ENCODE peak calls at places on chromosomes 13 and 19, in six cellular contexts. One of them, this sample, is unnamed. For H3K27me3, the result is how much of the 10 kb centered on the place peaks cover.

GRCh38 chr19:56156768-56157167 is 15.7 kb downstream of the ZNF444 start:
- DNase-seq in Peyer's patch: no peak
- DNase-seq in BJ: no peak
- DNase-seq in spleen: no peak
- DNase-seq in pancreas: peak
- DNase-seq in HCT116: no peak
- DNase-seq in this sample: no peak

GRCh38 chr19:35509861-35510625 is 3.4 kb downstream of the DMKN start:
- DNase-seq in Peyer's patch: peak
- DNase-seq in spleen: peak
- DNase-seq in BJ: no peak
- DNase-seq in HCT116: peak
- DNase-seq in pancreas: peak
- DNase-seq in this sample: peak

GRCh38 chr13:87674143-87674772 is 3.1 kb downstream of the SLITRK5 start:
- DNase-seq in HCT116: no peak
- DNase-seq in spleen: no peak
- DNase-seq in pancreas: no peak
- DNase-seq in BJ: no peak
- DNase-seq in Peyer's patch: no peak
- DNase-seq in this sample: no peak

GRCh38 chr13:94120878-94121277 is 358.6 kb downstream of the DCT start:
- DNase-seq in spleen: no peak
- DNase-seq in BJ: no peak
- DNase-seq in Peyer's patch: no peak
- DNase-seq in HCT116: no peak
- DNase-seq in pancreas: no peak
- DNase-seq in this sample: no peak

GRCh38 chr13:113371061-113371460 is 7.1 kb upstream of the GRTP1 start:
- DNase-seq in spleen: no peak
- DNase-seq in BJ: no peak
- DNase-seq in HCT116: no peak
- DNase-seq in Peyer's patch: no peak
- DNase-seq in pancreas: no peak
- DNase-seq in this sample: no peak

GRCh38 chr13:30904043-30904442 is 2.0 kb upstream of the MEDAG start:
- DNase-seq in BJ: no peak
- DNase-seq in Peyer's patch: no peak
- DNase-seq in spleen: no peak
- DNase-seq in HCT116: no peak
- DNase-seq in pancreas: no peak
- DNase-seq in this sample: no peak

GRCh38 chr13:97855570-97855970 is 97.9 kb upstream of the IPO5 start:
- DNase-seq in Peyer's patch: peak
- DNase-seq in spleen: no peak
- DNase-seq in HCT116: peak
- DNase-seq in pancreas: no peak
- DNase-seq in BJ: peak
- DNase-seq in this sample: no peak

GRCh38 chr13:71524245-71525002 is 342.6 kb downstream of the DACH1 start:
- DNase-seq in spleen: no peak
- DNase-seq in Peyer's patch: no peak
- DNase-seq in HCT116: no peak
- DNase-seq in BJ: peak
- DNase-seq in pancreas: no peak
- DNase-seq in this sample: no peak

GRCh38 chr19:5571777-5572176 is 4.0 kb upstream of the TINCR start:
- DNase-seq in Peyer's patch: no peak
- DNase-seq in HCT116: no peak
- DNase-seq in pancreas: no peak
- DNase-seq in spleen: no peak
- DNase-seq in BJ: no peak
- DNase-seq in this sample: no peak

GRCh38 chr19:6644796-6645195 is 25.2 kb downstream of the TNFSF14 start:
- DNase-seq in pancreas: no peak
- DNase-seq in BJ: no peak
- DNase-seq in HCT116: no peak
- DNase-seq in spleen: no peak
- DNase-seq in Peyer's patch: no peak
- DNase-seq in this sample: no peak

GRCh38 chr13:57045816-57046691 is 94.7 kb upstream of the PRR20A start:
- DNase-seq in Peyer's patch: peak
- DNase-seq in BJ: no peak
- DNase-seq in pancreas: no peak
- DNase-seq in spleen: no peak
- DNase-seq in HCT116: no peak
- DNase-seq in this sample: no peak

GRCh38 chr19:7710616-7711015 is 8.7 kb upstream of the FCER2 start:
- DNase-seq in BJ: no peak
- DNase-seq in spleen: no peak
- DNase-seq in Peyer's patch: no peak
- DNase-seq in HCT116: no peak
- DNase-seq in pancreas: no peak
- DNase-seq in this sample: no peak

GRCh38 chr13:39406688-39407087 is 196.3 kb downstream of the LHFPL6 start:
- DNase-seq in Peyer's patch: no peak
- DNase-seq in spleen: no peak
- DNase-seq in HCT116: no peak
- DNase-seq in BJ: no peak
- DNase-seq in pancreas: no peak
- DNase-seq in this sample: no peak

GRCh38 chr19:49691243-49692101 is 556 bp downstream of the CPT1C start:
- DNase-seq in spleen: no peak
- DNase-seq in HCT116: no peak
- DNase-seq in BJ: no peak
- DNase-seq in Peyer's patch: no peak
- DNase-seq in pancreas: peak
- DNase-seq in this sample: no peak

GRCh38 chr13:35144496-35144895 is 202.4 kb downstream of the NBEA start:
- DNase-seq in HCT116: no peak
- DNase-seq in spleen: no peak
- DNase-seq in BJ: no peak
- DNase-seq in Peyer's patch: no peak
- DNase-seq in pancreas: no peak
- DNase-seq in this sample: no peak

GRCh38 chr13:43448605-43449004 is 338.2 kb downstream of the ENOX1 start:
- DNase-seq in spleen: no peak
- DNase-seq in BJ: no peak
- DNase-seq in Peyer's patch: no peak
- DNase-seq in HCT116: no peak
- DNase-seq in pancreas: no peak
- DNase-seq in this sample: no peak

GRCh38 chr19:40584007-40584406 is 7.3 kb downstream of the SHKBP1 start:
- DNase-seq in BJ: no peak
- DNase-seq in spleen: peak
- DNase-seq in pancreas: no peak
- DNase-seq in HCT116: no peak
- DNase-seq in Peyer's patch: no peak
- DNase-seq in this sample: no peak
- TF ChIP-seq CTCF in BJ: peak
- TF ChIP-seq CTCF in spleen: no peak
- TF ChIP-seq CTCF in pancreas: no peak
- TF ChIP-seq CTCF in HCT116: no peak
- TF ChIP-seq CTCF in Peyer's patch: no peak
- TF ChIP-seq CTCF in this sample: peak

DNA sequence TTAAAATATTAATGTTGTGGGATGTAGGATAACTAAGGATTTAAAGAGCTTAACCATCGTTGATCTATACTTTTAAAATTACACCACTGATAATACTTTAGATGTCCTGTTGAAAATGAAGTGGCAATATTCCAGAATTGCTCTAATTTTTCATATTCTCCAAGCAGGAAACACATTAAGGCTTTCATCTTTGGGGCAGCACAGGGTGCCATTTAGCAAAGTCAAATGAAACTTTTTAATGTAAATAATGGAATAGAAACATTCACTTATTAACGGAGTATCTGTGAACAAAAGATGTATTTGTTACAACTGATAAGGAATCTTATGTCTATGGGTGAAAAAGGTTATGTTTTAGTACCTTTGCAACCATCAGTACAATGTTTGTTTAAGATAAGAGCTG is 50.0 kb upstream of the MIR17HG start:
- DNase-seq in BJ: no peak
- DNase-seq in spleen: no peak
- DNase-seq in pancreas: no peak
- DNase-seq in HCT116: no peak
- DNase-seq in Peyer's patch: no peak
- DNase-seq in this sample: no peak
- H3K27me3 ChIP-seq in BJ: under half
- H3K27me3 ChIP-seq in spleen: under half
- H3K27me3 ChIP-seq in pancreas: under half
- H3K27me3 ChIP-seq in HCT116: under half
- H3K27me3 ChIP-seq in Peyer's patch: under half
- H3K27me3 ChIP-seq in this sample: under half

GRCh38 chr13:41006296-41006695 is 12.8 kb downstream of the ELF1 start:
- DNase-seq in Peyer's patch: no peak
- DNase-seq in HCT116: no peak
- DNase-seq in BJ: no peak
- DNase-seq in spleen: no peak
- DNase-seq in pancreas: no peak
- DNase-seq in this sample: no peak

GRCh38 chr13:40996433-40997095 is 22.6 kb downstream of the ELF1 start:
- DNase-seq in Peyer's patch: no peak
- DNase-seq in HCT116: no peak
- DNase-seq in spleen: no peak
- DNase-seq in BJ: no peak
- DNase-seq in pancreas: no peak
- DNase-seq in this sample: no peak

GRCh38 chr13:41005709-41006108 is 13.4 kb downstream of the ELF1 start:
- DNase-seq in pancreas: no peak
- DNase-seq in HCT116: no peak
- DNase-seq in spleen: no peak
- DNase-seq in Peyer's patch: no peak
- DNase-seq in BJ: no peak
- DNase-seq in this sample: no peak

GRCh38 chr13:41004875-41005693 is 14.0 kb downstream of the ELF1 start:
- DNase-seq in spleen: no peak
- DNase-seq in Peyer's patch: no peak
- DNase-seq in BJ: no peak
- DNase-seq in pancreas: no peak
- DNase-seq in HCT116: no peak
- DNase-seq in this sample: peak

DNA sequence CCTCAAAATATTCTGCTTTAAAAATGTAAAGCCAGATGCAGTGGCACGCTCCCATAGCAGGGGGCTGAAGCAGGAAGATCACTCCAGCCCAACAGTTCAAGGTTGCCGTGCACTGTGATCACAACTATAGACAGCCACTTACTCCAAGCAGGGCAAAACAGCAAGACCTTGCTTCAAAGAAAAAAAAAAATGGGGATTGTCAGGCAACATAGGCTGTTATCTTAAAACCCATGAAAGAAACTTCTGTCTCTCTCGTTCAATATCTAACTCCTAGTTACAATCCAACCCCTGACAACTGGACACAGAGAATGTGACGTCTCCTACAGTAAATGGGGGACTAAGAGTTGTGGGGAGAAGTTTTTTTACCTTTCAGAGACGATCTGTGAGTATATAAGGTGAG is 17.4 kb downstream of the ELF1 start:
- DNase-seq in HCT116: no peak
- DNase-seq in pancreas: no peak
- DNase-seq in Peyer's patch: no peak
- DNase-seq in BJ: no peak
- DNase-seq in spleen: no peak
- DNase-seq in this sample: no peak
- H3K4me3 ChIP-seq in HCT116: no peak
- H3K4me3 ChIP-seq in pancreas: no peak
- H3K4me3 ChIP-seq in Peyer's patch: no peak
- H3K4me3 ChIP-seq in BJ: no peak
- H3K4me3 ChIP-seq in spleen: no peak
- H3K4me3 ChIP-seq in this sample: no peak

GRCh38 chr13:40755082-40755755 is 15.8 kb downstream of the MRPS31 start:
- DNase-seq in pancreas: no peak
- DNase-seq in HCT116: no peak
- DNase-seq in Peyer's patch: no peak
- DNase-seq in BJ: no peak
- DNase-seq in spleen: no peak
- DNase-seq in this sample: no peak

GRCh38 chr13:40749327-40749726 is 21.7 kb downstream of the MRPS31 start:
- DNase-seq in Peyer's patch: no peak
- DNase-seq in HCT116: no peak
- DNase-seq in BJ: no peak
- DNase-seq in pancreas: no peak
- DNase-seq in spleen: no peak
- DNase-seq in this sample: no peak
- TF ChIP-seq CTCF in Peyer's patch: no peak
- TF ChIP-seq CTCF in HCT116: no peak
- TF ChIP-seq CTCF in BJ: peak
- TF ChIP-seq CTCF in pancreas: no peak
- TF ChIP-seq CTCF in spleen: no peak
- TF ChIP-seq CTCF in this sample: no peak

DNA sequence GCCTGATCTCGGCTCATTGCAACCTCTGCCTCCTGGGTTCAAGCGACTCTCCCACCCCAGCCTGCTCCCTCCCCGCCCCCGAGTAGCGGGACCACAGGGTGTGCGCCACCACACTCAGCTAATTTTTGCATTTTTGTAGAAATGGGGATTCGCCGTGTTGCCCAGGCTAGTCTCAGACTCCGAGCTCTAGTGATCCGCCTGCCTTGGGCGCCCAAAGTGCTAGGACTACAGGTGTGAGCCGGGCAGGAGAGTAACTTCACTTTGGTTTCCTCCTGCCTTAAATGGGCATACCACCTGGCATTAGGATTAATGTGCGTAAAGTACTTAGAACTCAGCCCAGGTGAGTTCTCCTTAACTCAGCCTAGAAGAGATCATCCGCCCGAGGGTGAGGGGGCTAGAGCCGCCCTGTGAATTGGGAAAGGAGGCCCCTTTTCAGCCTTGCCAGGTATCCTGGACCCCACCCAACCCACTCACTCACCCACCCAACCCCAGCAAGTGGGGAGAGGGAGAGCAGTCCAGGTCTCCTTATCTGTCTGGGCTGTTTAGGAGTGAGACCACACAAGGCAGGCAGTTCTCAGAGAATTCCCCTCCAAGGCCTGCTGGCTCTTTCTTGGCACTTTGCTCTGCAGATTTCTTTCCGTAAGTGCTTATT is 1.3 kb upstream of the ZFP36 start:
- DNase-seq in spleen: no peak
- DNase-seq in BJ: no peak
- DNase-seq in HCT116: no peak
- DNase-seq in Peyer's patch: no peak
- DNase-seq in pancreas: no peak
- DNase-seq in this sample: no peak
- H3K27me3 ChIP-seq in spleen: under half
- H3K27me3 ChIP-seq in BJ: under half
- H3K27me3 ChIP-seq in HCT116: under half
- H3K27me3 ChIP-seq in Peyer's patch: under half
- H3K27me3 ChIP-seq in pancreas: under half
- H3K27me3 ChIP-seq in this sample: under half

GRCh38 chr19:14718522-14719113 is 28.8 kb downstream of the ZNF333 start:
- DNase-seq in spleen: no peak
- DNase-seq in HCT116: no peak
- DNase-seq in BJ: no peak
- DNase-seq in Peyer's patch: no peak
- DNase-seq in pancreas: no peak
- DNase-seq in this sample: no peak

GRCh38 chr19:14719162-14719561 is 29.3 kb downstream of the ZNF333 start:
- DNase-seq in HCT116: no peak
- DNase-seq in spleen: no peak
- DNase-seq in pancreas: no peak
- DNase-seq in BJ: no peak
- DNase-seq in Peyer's patch: no peak
- DNase-seq in this sample: no peak

GRCh38 chr19:14715841-14716240 is 26.0 kb downstream of the ZNF333 start:
- DNase-seq in pancreas: no peak
- DNase-seq in HCT116: no peak
- DNase-seq in Peyer's patch: no peak
- DNase-seq in spleen: no peak
- DNase-seq in BJ: no peak
- DNase-seq in this sample: no peak
- H3K4me3 ChIP-seq in pancreas: no peak
- H3K4me3 ChIP-seq in HCT116: no peak
- H3K4me3 ChIP-seq in Peyer's patch: no peak
- H3K4me3 ChIP-seq in spleen: no peak
- H3K4me3 ChIP-seq in BJ: no peak
- H3K4me3 ChIP-seq in this sample: no peak

This sample was measured in GM06990.